ENCODE peak calls at places on chromosomes 13 and 19, in seven cellular contexts. One of them, this sample, is unnamed.

GRCh38 chr13:108534728-108535127 is 94.7 kb upstream of the MYO16 start:
- DNase-seq in tibial nerve: no peak
- DNase-seq in H54: no peak
- DNase-seq in activated CD4-positive, alpha-beta T cell treated with anti-CD3 and anti-CD28 coated beads, Interleukin-2, amount 50 U/mL, for 1 hour: no peak
- DNase-seq in activated T-cell treated with anti-CD3 and anti-CD28 coated beads, Interleukin-2, amount 50 U/mL, for 4 hours: no peak
- DNase-seq in cardiac fibroblast: no peak
- DNase-seq in NCI-H2029: no peak
- DNase-seq in this sample: no peak

GRCh38 chr13:93624371-93624777 is 397.8 kb downstream of the GPC6 start:
- DNase-seq in tibial nerve: no peak
- DNase-seq in H54: no peak
- DNase-seq in activated CD4-positive, alpha-beta T cell treated with anti-CD3 and anti-CD28 coated beads, Interleukin-2, amount 50 U/mL, for 1 hour: no peak
- DNase-seq in activated T-cell treated with anti-CD3 and anti-CD28 coated beads, Interleukin-2, amount 50 U/mL, for 4 hours: no peak
- DNase-seq in cardiac fibroblast: no peak
- DNase-seq in NCI-H2029: no peak
- DNase-seq in this sample: no peak

GRCh38 chr13:20808874-20809273 is 35.1 kb upstream of the EEF1AKMT1 start:
- DNase-seq in tibial nerve: no peak
- DNase-seq in H54: no peak
- DNase-seq in activated CD4-positive, alpha-beta T cell treated with anti-CD3 and anti-CD28 coated beads, Interleukin-2, amount 50 U/mL, for 1 hour: no peak
- DNase-seq in activated T-cell treated with anti-CD3 and anti-CD28 coated beads, Interleukin-2, amount 50 U/mL, for 4 hours: no peak
- DNase-seq in cardiac fibroblast: no peak
- DNase-seq in NCI-H2029: no peak
- DNase-seq in this sample: no peak

GRCh38 chr13:38350114-38350617 is 515 bp downstream of the UFM1 start:
- DNase-seq in tibial nerve: peak
- DNase-seq in H54: peak
- DNase-seq in activated CD4-positive, alpha-beta T cell treated with anti-CD3 and anti-CD28 coated beads, Interleukin-2, amount 50 U/mL, for 1 hour: peak
- DNase-seq in activated T-cell treated with anti-CD3 and anti-CD28 coated beads, Interleukin-2, amount 50 U/mL, for 4 hours: peak
- DNase-seq in cardiac fibroblast: peak
- DNase-seq in NCI-H2029: peak
- DNase-seq in this sample: peak

GRCh38 chr19:42468273-42468796 is 25.6 kb upstream of the CXCL17 start:
- DNase-seq in tibial nerve: no peak
- DNase-seq in H54: peak
- DNase-seq in activated CD4-positive, alpha-beta T cell treated with anti-CD3 and anti-CD28 coated beads, Interleukin-2, amount 50 U/mL, for 1 hour: no peak
- DNase-seq in activated T-cell treated with anti-CD3 and anti-CD28 coated beads, Interleukin-2, amount 50 U/mL, for 4 hours: no peak
- DNase-seq in cardiac fibroblast: peak
- DNase-seq in NCI-H2029: no peak
- DNase-seq in this sample: no peak

GRCh38 chr13:46377554-46377953 is 9.5 kb downstream of the RUBCNL start:
- DNase-seq in tibial nerve: no peak
- DNase-seq in H54: no peak
- DNase-seq in activated CD4-positive, alpha-beta T cell treated with anti-CD3 and anti-CD28 coated beads, Interleukin-2, amount 50 U/mL, for 1 hour: no peak
- DNase-seq in activated T-cell treated with anti-CD3 and anti-CD28 coated beads, Interleukin-2, amount 50 U/mL, for 4 hours: no peak
- DNase-seq in cardiac fibroblast: no peak
- DNase-seq in NCI-H2029: no peak
- DNase-seq in this sample: no peak

GRCh38 chr13:107866666-107867623 is 348.4 kb downstream of the LIG4 start:
- DNase-seq in tibial nerve: no peak
- DNase-seq in H54: peak
- DNase-seq in activated CD4-positive, alpha-beta T cell treated with anti-CD3 and anti-CD28 coated beads, Interleukin-2, amount 50 U/mL, for 1 hour: no peak
- DNase-seq in activated T-cell treated with anti-CD3 and anti-CD28 coated beads, Interleukin-2, amount 50 U/mL, for 4 hours: no peak
- DNase-seq in cardiac fibroblast: peak
- DNase-seq in NCI-H2029: no peak
- DNase-seq in this sample: no peak

GRCh38 chr13:97566907-97567306 is 132.9 kb downstream of the RAP2A start:
- DNase-seq in tibial nerve: no peak
- DNase-seq in H54: no peak
- DNase-seq in activated CD4-positive, alpha-beta T cell treated with anti-CD3 and anti-CD28 coated beads, Interleukin-2, amount 50 U/mL, for 1 hour: no peak
- DNase-seq in activated T-cell treated with anti-CD3 and anti-CD28 coated beads, Interleukin-2, amount 50 U/mL, for 4 hours: no peak
- DNase-seq in cardiac fibroblast: no peak
- DNase-seq in NCI-H2029: no peak
- DNase-seq in this sample: no peak

GRCh38 chr13:28590450-28590849 is 68.5 kb upstream of the POMP start:
- DNase-seq in tibial nerve: no peak
- DNase-seq in H54: no peak
- DNase-seq in activated CD4-positive, alpha-beta T cell treated with anti-CD3 and anti-CD28 coated beads, Interleukin-2, amount 50 U/mL, for 1 hour: no peak
- DNase-seq in activated T-cell treated with anti-CD3 and anti-CD28 coated beads, Interleukin-2, amount 50 U/mL, for 4 hours: no peak
- DNase-seq in cardiac fibroblast: no peak
- DNase-seq in NCI-H2029: no peak
- DNase-seq in this sample: no peak

GRCh38 chr13:48043789-48044503 is 6.4 kb downstream of the NUDT15 start:
- DNase-seq in tibial nerve: no peak
- DNase-seq in H54: no peak
- DNase-seq in activated CD4-positive, alpha-beta T cell treated with anti-CD3 and anti-CD28 coated beads, Interleukin-2, amount 50 U/mL, for 1 hour: no peak
- DNase-seq in activated T-cell treated with anti-CD3 and anti-CD28 coated beads, Interleukin-2, amount 50 U/mL, for 4 hours: no peak
- DNase-seq in cardiac fibroblast: peak
- DNase-seq in NCI-H2029: no peak
- DNase-seq in this sample: no peak

GRCh38 chr19:12156254-12157058 is at the start of gene ZNF625:
- DNase-seq in tibial nerve: peak
- DNase-seq in H54: peak
- DNase-seq in activated CD4-positive, alpha-beta T cell treated with anti-CD3 and anti-CD28 coated beads, Interleukin-2, amount 50 U/mL, for 1 hour: no peak
- DNase-seq in activated T-cell treated with anti-CD3 and anti-CD28 coated beads, Interleukin-2, amount 50 U/mL, for 4 hours: no peak
- DNase-seq in cardiac fibroblast: peak
- DNase-seq in NCI-H2029: peak
- DNase-seq in this sample: peak

GRCh38 chr19:14536926-14537692 is 7.7 kb downstream of the TECR start:
- DNase-seq in tibial nerve: no peak
- DNase-seq in H54: peak
- DNase-seq in activated CD4-positive, alpha-beta T cell treated with anti-CD3 and anti-CD28 coated beads, Interleukin-2, amount 50 U/mL, for 1 hour: peak
- DNase-seq in activated T-cell treated with anti-CD3 and anti-CD28 coated beads, Interleukin-2, amount 50 U/mL, for 4 hours: peak
- DNase-seq in cardiac fibroblast: peak
- DNase-seq in NCI-H2029: peak
- DNase-seq in this sample: peak

GRCh38 chr13:88031980-88032562 is 360.9 kb downstream of the SLITRK5 start:
- DNase-seq in tibial nerve: no peak
- DNase-seq in H54: no peak
- DNase-seq in activated CD4-positive, alpha-beta T cell treated with anti-CD3 and anti-CD28 coated beads, Interleukin-2, amount 50 U/mL, for 1 hour: no peak
- DNase-seq in activated T-cell treated with anti-CD3 and anti-CD28 coated beads, Interleukin-2, amount 50 U/mL, for 4 hours: no peak
- DNase-seq in cardiac fibroblast: peak
- DNase-seq in NCI-H2029: no peak
- DNase-seq in this sample: no peak

GRCh38 chr19:3852614-3853254 is 16.1 kb downstream of the ZFR2 start:
- DNase-seq in tibial nerve: no peak
- DNase-seq in H54: peak
- DNase-seq in activated CD4-positive, alpha-beta T cell treated with anti-CD3 and anti-CD28 coated beads, Interleukin-2, amount 50 U/mL, for 1 hour: peak
- DNase-seq in activated T-cell treated with anti-CD3 and anti-CD28 coated beads, Interleukin-2, amount 50 U/mL, for 4 hours: peak
- DNase-seq in cardiac fibroblast: peak
- DNase-seq in NCI-H2029: no peak
- DNase-seq in this sample: peak

GRCh38 chr19:48656840-48657474 is 11.0 kb upstream of the CA11 start:
- DNase-seq in tibial nerve: peak
- DNase-seq in H54: peak
- DNase-seq in activated CD4-positive, alpha-beta T cell treated with anti-CD3 and anti-CD28 coated beads, Interleukin-2, amount 50 U/mL, for 1 hour: no peak
- DNase-seq in activated T-cell treated with anti-CD3 and anti-CD28 coated beads, Interleukin-2, amount 50 U/mL, for 4 hours: no peak
- DNase-seq in cardiac fibroblast: peak
- DNase-seq in NCI-H2029: no peak
- DNase-seq in this sample: no peak

GRCh38 chr19:1237027-1237659 is 662 bp downstream of the CBARP start:
- DNase-seq in tibial nerve: no peak
- DNase-seq in H54: no peak
- DNase-seq in activated CD4-positive, alpha-beta T cell treated with anti-CD3 and anti-CD28 coated beads, Interleukin-2, amount 50 U/mL, for 1 hour: no peak
- DNase-seq in activated T-cell treated with anti-CD3 and anti-CD28 coated beads, Interleukin-2, amount 50 U/mL, for 4 hours: no peak
- DNase-seq in cardiac fibroblast: peak
- DNase-seq in NCI-H2029: no peak
- DNase-seq in this sample: no peak

GRCh38 chr13:112971288-112971643 is 2.3 kb downstream of the MCF2L start:
- DNase-seq in tibial nerve: no peak
- DNase-seq in H54: no peak
- DNase-seq in activated CD4-positive, alpha-beta T cell treated with anti-CD3 and anti-CD28 coated beads, Interleukin-2, amount 50 U/mL, for 1 hour: no peak
- DNase-seq in activated T-cell treated with anti-CD3 and anti-CD28 coated beads, Interleukin-2, amount 50 U/mL, for 4 hours: no peak
- DNase-seq in cardiac fibroblast: no peak
- DNase-seq in NCI-H2029: no peak
- DNase-seq in this sample: no peak

GRCh38 chr19:17487240-17488121 is 17.2 kb downstream of the SLC27A1 start:
- DNase-seq in tibial nerve: no peak
- DNase-seq in H54: no peak
- DNase-seq in activated CD4-positive, alpha-beta T cell treated with anti-CD3 and anti-CD28 coated beads, Interleukin-2, amount 50 U/mL, for 1 hour: no peak
- DNase-seq in activated T-cell treated with anti-CD3 and anti-CD28 coated beads, Interleukin-2, amount 50 U/mL, for 4 hours: no peak
- DNase-seq in cardiac fibroblast: no peak
- DNase-seq in NCI-H2029: no peak
- DNase-seq in this sample: no peak

GRCh38 chr19:45872095-45872919 is 8.2 kb downstream of the FOXA3 start:
- DNase-seq in tibial nerve: no peak
- DNase-seq in H54: no peak
- DNase-seq in activated CD4-positive, alpha-beta T cell treated with anti-CD3 and anti-CD28 coated beads, Interleukin-2, amount 50 U/mL, for 1 hour: no peak
- DNase-seq in activated T-cell treated with anti-CD3 and anti-CD28 coated beads, Interleukin-2, amount 50 U/mL, for 4 hours: no peak
- DNase-seq in cardiac fibroblast: no peak
- DNase-seq in NCI-H2029: no peak
- DNase-seq in this sample: no peak

GRCh38 chr13:41550239-41550638 is 92.9 kb downstream of the RGCC start:
- DNase-seq in tibial nerve: no peak
- DNase-seq in H54: no peak
- DNase-seq in activated CD4-positive, alpha-beta T cell treated with anti-CD3 and anti-CD28 coated beads, Interleukin-2, amount 50 U/mL, for 1 hour: no peak
- DNase-seq in activated T-cell treated with anti-CD3 and anti-CD28 coated beads, Interleukin-2, amount 50 U/mL, for 4 hours: no peak
- DNase-seq in cardiac fibroblast: no peak
- DNase-seq in NCI-H2029: no peak
- DNase-seq in this sample: no peak

GRCh38 chr13:57437587-57437986 is 194.0 kb upstream of the PCDH17 start:
- DNase-seq in tibial nerve: no peak
- DNase-seq in H54: no peak
- DNase-seq in activated CD4-positive, alpha-beta T cell treated with anti-CD3 and anti-CD28 coated beads, Interleukin-2, amount 50 U/mL, for 1 hour: no peak
- DNase-seq in activated T-cell treated with anti-CD3 and anti-CD28 coated beads, Interleukin-2, amount 50 U/mL, for 4 hours: no peak
- DNase-seq in cardiac fibroblast: no peak
- DNase-seq in NCI-H2029: no peak
- DNase-seq in this sample: no peak

GRCh38 chr19:8022275-8022674 is 16.8 kb upstream of the ELAVL1 start:
- DNase-seq in tibial nerve: no peak
- DNase-seq in H54: no peak
- DNase-seq in activated CD4-positive, alpha-beta T cell treated with anti-CD3 and anti-CD28 coated beads, Interleukin-2, amount 50 U/mL, for 1 hour: no peak
- DNase-seq in activated T-cell treated with anti-CD3 and anti-CD28 coated beads, Interleukin-2, amount 50 U/mL, for 4 hours: no peak
- DNase-seq in cardiac fibroblast: no peak
- DNase-seq in NCI-H2029: no peak
- DNase-seq in this sample: no peak

GRCh38 chr19:41588497-41589209 is 12.7 kb downstream of the CEACAM21 start:
- DNase-seq in tibial nerve: no peak
- DNase-seq in H54: peak
- DNase-seq in activated CD4-positive, alpha-beta T cell treated with anti-CD3 and anti-CD28 coated beads, Interleukin-2, amount 50 U/mL, for 1 hour: peak
- DNase-seq in activated T-cell treated with anti-CD3 and anti-CD28 coated beads, Interleukin-2, amount 50 U/mL, for 4 hours: no peak
- DNase-seq in cardiac fibroblast: peak
- DNase-seq in NCI-H2029: no peak
- DNase-seq in this sample: peak

GRCh38 chr13:23922005-23922932 is 25.0 kb upstream of the C1QTNF9B start:
- DNase-seq in tibial nerve: no peak
- DNase-seq in H54: no peak
- DNase-seq in activated CD4-positive, alpha-beta T cell treated with anti-CD3 and anti-CD28 coated beads, Interleukin-2, amount 50 U/mL, for 1 hour: no peak
- DNase-seq in activated T-cell treated with anti-CD3 and anti-CD28 coated beads, Interleukin-2, amount 50 U/mL, for 4 hours: no peak
- DNase-seq in cardiac fibroblast: no peak
- DNase-seq in NCI-H2029: no peak
- DNase-seq in this sample: no peak

GRCh38 chr19:51784922-51785690 is 9.9 kb upstream of the FPR3 start:
- DNase-seq in tibial nerve: no peak
- DNase-seq in H54: no peak
- DNase-seq in activated CD4-positive, alpha-beta T cell treated with anti-CD3 and anti-CD28 coated beads, Interleukin-2, amount 50 U/mL, for 1 hour: no peak
- DNase-seq in activated T-cell treated with anti-CD3 and anti-CD28 coated beads, Interleukin-2, amount 50 U/mL, for 4 hours: no peak
- DNase-seq in cardiac fibroblast: peak
- DNase-seq in NCI-H2029: no peak
- DNase-seq in this sample: peak

GRCh38 chr19:16942583-16942982 is 53.8 kb downstream of the F2RL3 start:
- DNase-seq in tibial nerve: no peak
- DNase-seq in H54: no peak
- DNase-seq in activated CD4-positive, alpha-beta T cell treated with anti-CD3 and anti-CD28 coated beads, Interleukin-2, amount 50 U/mL, for 1 hour: no peak
- DNase-seq in activated T-cell treated with anti-CD3 and anti-CD28 coated beads, Interleukin-2, amount 50 U/mL, for 4 hours: no peak
- DNase-seq in cardiac fibroblast: no peak
- DNase-seq in NCI-H2029: no peak
- DNase-seq in this sample: no peak

GRCh38 chr13:91136806-91137205 is 210.7 kb upstream of the MIR17HG start:
- DNase-seq in tibial nerve: no peak
- DNase-seq in H54: no peak
- DNase-seq in activated CD4-positive, alpha-beta T cell treated with anti-CD3 and anti-CD28 coated beads, Interleukin-2, amount 50 U/mL, for 1 hour: no peak
- DNase-seq in activated T-cell treated with anti-CD3 and anti-CD28 coated beads, Interleukin-2, amount 50 U/mL, for 4 hours: no peak
- DNase-seq in cardiac fibroblast: no peak
- DNase-seq in NCI-H2029: no peak
- DNase-seq in this sample: no peak